ENCODE peak calls at places on chromosomes 6 and 20, in eight cellular contexts. U is mucosa of descending colon; J is RPMI8226; N is D341Med; D is stimulated activated CD4-positive, alpha-beta T cell treated with anti-CD3 and anti-CD28 coated beads, Interleukin-2, amount 100 ng/mL, for 48 hours; A is NCI-H1105 treated with DMSO at 0.1 percent for 48 hours; X is kidney tubule cell; E is fibroblast of mammary gland. T is an unnamed sample.

GRCh38 chr6:137013738-137014602 is 30.8 kb downstream of the IL20RA start:
- DNase-seq in U (no peak), J (peak), N (no peak), D (no peak), A (peak), X (peak), E (peak), T (no peak)

GRCh38 chr20:11965602-11966001 is 47.9 kb downstream of the BTBD3 start:
- DNase-seq in U (no peak), J (no peak), N (no peak), D (no peak), A (no peak), X (no peak), E (no peak), T (no peak)

GRCh38 chr6:37168809-37169457 is 1.0 kb upstream of the PIM1 start:
- DNase-seq in U (no peak), J (peak), N (no peak), D (no peak), A (peak), X (peak), E (no peak), T (no peak)

GRCh38 chr6:170288091-170288631 is 2.7 kb downstream of the DLL1 start:
- DNase-seq in U (no peak), J (no peak), N (no peak), D (no peak), A (no peak), X (no peak), E (no peak), T (no peak)

GRCh38 chr20:1334761-1335160 is 5.8 kb upstream of the SDCBP2 start:
- DNase-seq in U (no peak), J (no peak), N (peak), D (no peak), A (no peak), X (no peak), E (no peak), T (no peak)

GRCh38 chr6:2103644-2104523 is 141.5 kb downstream of the GMDS start:
- DNase-seq in U (no peak), J (peak), N (peak), D (no peak), A (peak), X (peak), E (peak), T (no peak)

GRCh38 chr20:48864738-48865318 is 37.0 kb upstream of the PREX1 start:
- DNase-seq in U (no peak), J (no peak), N (no peak), D (no peak), A (no peak), X (no peak), E (no peak), T (no peak)

GRCh38 chr6:89941031-89941775 is 46.9 kb downstream of the GJA10 start:
- DNase-seq in U (no peak), J (no peak), N (no peak), D (no peak), A (peak), X (no peak), E (peak), T (no peak)

GRCh38 chr6:46651006-46651405 is 1.6 kb downstream of the CYP39A1 start:
- DNase-seq in U (no peak), J (no peak), N (no peak), D (no peak), A (no peak), X (no peak), E (peak), T (no peak)

GRCh38 chr6:145887969-145888368 is 73.4 kb upstream of the FBXO30 start:
- DNase-seq in U (no peak), J (no peak), N (peak), D (no peak), A (no peak), X (peak), E (peak), T (no peak)

GRCh38 chr6:156991971-156992370 is 214.8 kb downstream of the ARID1B start:
- DNase-seq in U (no peak), J (no peak), N (no peak), D (no peak), A (no peak), X (peak), E (no peak), T (no peak)

GRCh38 chr6:28353981-28354676 is 4.4 kb downstream of the ZKSCAN3 start:
- DNase-seq in U (peak), J (no peak), N (no peak), D (no peak), A (no peak), X (peak), E (peak), T (no peak)

GRCh38 chr6:10874207-10874606 is 7.6 kb downstream of the GCM2 start:
- DNase-seq in U (no peak), J (no peak), N (no peak), D (no peak), A (no peak), X (no peak), E (no peak), T (no peak)

GRCh38 chr6:133033263-133033662 is 207.9 kb upstream of the EYA4 start:
- DNase-seq in U (no peak), J (no peak), N (no peak), D (no peak), A (no peak), X (peak), E (peak), T (no peak)

GRCh38 chr20:63977392-63978276 is 1.8 kb downstream of the SAMD10 start:
- DNase-seq in U (peak), J (no peak), N (peak), D (peak), A (no peak), X (peak), E (peak), T (no peak)

GRCh38 chr20:63657260-63657936 is 714 bp upstream of the RTEL1 start:
- DNase-seq in U (no peak), J (peak), N (peak), D (no peak), A (no peak), X (peak), E (peak), T (no peak)

GRCh38 chr6:7515363-7515762 is 26.1 kb upstream of the DSP start:
- DNase-seq in U (no peak), J (no peak), N (no peak), D (no peak), A (no peak), X (no peak), E (no peak), T (no peak)

GRCh38 chr20:7094438-7094997 is 327.0 kb downstream of the BMP2 start:
- DNase-seq in U (no peak), J (peak), N (peak), D (no peak), A (peak), X (peak), E (peak), T (no peak)

GRCh38 chr6:114164206-114164605 is 178.6 kb downstream of the HS3ST5 start:
- DNase-seq in U (no peak), J (no peak), N (no peak), D (no peak), A (no peak), X (no peak), E (no peak), T (no peak)

GRCh38 chr6:19771753-19772336 is 65.3 kb upstream of the ID4 start:
- DNase-seq in U (no peak), J (no peak), N (no peak), D (no peak), A (no peak), X (peak), E (peak), T (no peak)

GRCh38 chr6:105196076-105196475 is 16.3 kb upstream of the POPDC3 start:
- DNase-seq in U (no peak), J (no peak), N (no peak), D (no peak), A (no peak), X (peak), E (peak), T (no peak)

GRCh38 chr20:52972190-52972937 is at the start of gene TSHZ2:
- DNase-seq in U (peak), J (no peak), N (peak), D (peak), A (peak), X (peak), E (peak), T (peak)

GRCh38 chr6:150499882-150500312 is 99.8 kb upstream of the PLEKHG1 start:
- DNase-seq in U (no peak), J (no peak), N (no peak), D (no peak), A (no peak), X (no peak), E (no peak), T (no peak)

GRCh38 chr6:43150051-43150751 is 20.9 kb upstream of the SRF start:
- DNase-seq in U (no peak), J (peak), N (no peak), D (no peak), A (no peak), X (no peak), E (no peak), T (no peak)

GRCh38 chr6:71489736-71490135 is 201.1 kb downstream of the OGFRL1 start:
- DNase-seq in U (no peak), J (no peak), N (no peak), D (no peak), A (no peak), X (peak), E (peak), T (no peak)

GRCh38 chr6:162727347-162728176 is at the start of the genes PACRG and PRKN:
- DNase-seq in U (peak), J (peak), N (peak), D (peak), A (peak), X (peak), E (peak), T (peak)

GRCh38 chr6:44338228-44339122 is 4.0 kb upstream of the SPATS1 start:
- DNase-seq in U (no peak), J (peak), N (peak), D (peak), A (peak), X (peak), E (peak), T (no peak)